ENCODE peak calls at places on chromosomes 7 and 10, in nine cellular contexts. N is left ventricle myocardium inferior, R is A549, T is fibroblast of lung, V is Peyer's patch, J is tibial nerve, G is ascending aorta, Q is adrenal gland, O is lung. K is an unnamed sample.

GRCh38 chr7:85014936-85015335 is 171.9 kb downstream of the SEMA3D start:
- DNase-seq in N (no peak), R (no peak), T (no peak), V (no peak), J (no peak), G (no peak), Q (no peak), O (no peak), K (peak; percentile 49)

GRCh38 chr7:69927461-69927860 is 329.2 kb downstream of the AUTS2 start:
- DNase-seq in N (no peak), R (no peak), T (no peak), V (no peak), J (no peak), G (no peak), Q (no peak), O (no peak), K (no peak)

GRCh38 chr10:118698421-118698820 is 56.3 kb downstream of the CACUL1 start:
- DNase-seq in N (no peak), R (peak; percentile 11), T (peak; percentile 86), V (peak; percentile 57), J (peak; percentile 15), G (no peak), Q (peak; percentile 14), O (no peak), K (peak; percentile 50)

GRCh38 chr10:131697461-131698128 is 203.2 kb upstream of the PPP2R2D start:
- DNase-seq in N (no peak), R (no peak), T (no peak), V (no peak), J (no peak), G (no peak), Q (no peak), O (no peak), K (no peak)

GRCh38 chr7:158432369-158433270 is 155.0 kb downstream of the PTPRN2 start:
- DNase-seq in N (no peak), R (peak; percentile 76), T (no peak), V (peak; percentile 76), J (no peak), G (no peak), Q (no peak), O (peak; percentile 72), K (no peak)

GRCh38 chr10:51832652-51833383 is 133.4 kb upstream of the CSTF2T start:
- DNase-seq in N (no peak), R (no peak), T (peak; percentile 91), V (no peak), J (no peak), G (no peak), Q (peak; percentile 16), O (no peak), K (no peak)

GRCh38 chr7:83162402-83163256 is at the start of gene PCLO:
- DNase-seq in N (peak; percentile 53), R (peak; percentile 52), T (peak; percentile 73), V (peak; percentile 91), J (no peak), G (peak; percentile 10), Q (peak; percentile 91), O (peak; percentile 88), K (peak; percentile 93)

GRCh38 chr10:88651131-88651541 is 13.1 kb upstream of the LIPF start:
- DNase-seq in N (no peak), R (peak; percentile 15), T (peak; percentile 92), V (no peak), J (no peak), G (no peak), Q (peak; percentile 8), O (no peak), K (no peak)

GRCh38 chr7:150936018-150936417 is 42.1 kb downstream of the KCNH2 start:
- DNase-seq in N (no peak), R (no peak), T (no peak), V (peak; percentile 19), J (no peak), G (no peak), Q (no peak), O (no peak), K (no peak)

GRCh38 chr7:70285854-70286253 is 687.6 kb downstream of the AUTS2 start:
- DNase-seq in N (no peak), R (no peak), T (no peak), V (no peak), J (no peak), G (no peak), Q (no peak), O (no peak), K (no peak)

GRCh38 chr7:125563964-125564529 is 634.4 kb upstream of the POT1 start:
- DNase-seq in N (no peak), R (no peak), T (no peak), V (no peak), J (no peak), G (no peak), Q (no peak), O (no peak), K (no peak)

GRCh38 chr7:135831451-135832220 is 83.0 kb upstream of the FAM180A start:
- DNase-seq in N (no peak), R (no peak), T (no peak), V (no peak), J (no peak), G (no peak), Q (no peak), O (no peak), K (no peak)

GRCh38 chr7:1917221-1918062 is 247.4 kb downstream of the ELFN1 start:
- DNase-seq in N (no peak), R (no peak), T (peak; percentile 57), V (no peak), J (no peak), G (no peak), Q (no peak), O (no peak), K (no peak)

GRCh38 chr7:136251826-136252225 is 274.7 kb upstream of the MTPN start:
- DNase-seq in N (no peak), R (no peak), T (peak; percentile 18), V (no peak), J (no peak), G (no peak), Q (no peak), O (no peak), K (no peak)

GRCh38 chr10:48547061-48547895 is 57.6 kb downstream of the ARHGAP22 start:
- DNase-seq in N (no peak), R (no peak), T (no peak), V (no peak), J (no peak), G (no peak), Q (no peak), O (no peak), K (peak; percentile 62)

GRCh38 chr10:117217196-117217761 is 20.0 kb downstream of the KCNK18 start:
- DNase-seq in N (no peak), R (peak; percentile 36), T (peak; percentile 3), V (no peak), J (no peak), G (no peak), Q (no peak), O (no peak), K (peak; percentile 27)

GRCh38 chr7:1593091-1593866 is 23.4 kb upstream of the PSMG3 start:
- DNase-seq in N (no peak), R (peak; percentile 38), T (no peak), V (no peak), J (no peak), G (no peak), Q (no peak), O (no peak), K (peak; percentile 53)

GRCh38 chr7:100539436-100540006 is 518 bp downstream of the AGFG2 start:
- DNase-seq in N (no peak), R (no peak), T (no peak), V (no peak), J (no peak), G (no peak), Q (no peak), O (no peak), K (peak; percentile 22)

GRCh38 chr10:3848768-3849643 is 64.0 kb upstream of the KLF6 start:
- DNase-seq in N (no peak), R (no peak), T (peak; percentile 86), V (no peak), J (no peak), G (no peak), Q (no peak), O (no peak), K (no peak)

GRCh38 chr10:60666221-60666620 is 112.1 kb upstream of the CDK1 start:
- DNase-seq in N (no peak), R (no peak), T (no peak), V (no peak), J (no peak), G (no peak), Q (peak; percentile 27), O (peak; percentile 71), K (no peak)

DNA sequence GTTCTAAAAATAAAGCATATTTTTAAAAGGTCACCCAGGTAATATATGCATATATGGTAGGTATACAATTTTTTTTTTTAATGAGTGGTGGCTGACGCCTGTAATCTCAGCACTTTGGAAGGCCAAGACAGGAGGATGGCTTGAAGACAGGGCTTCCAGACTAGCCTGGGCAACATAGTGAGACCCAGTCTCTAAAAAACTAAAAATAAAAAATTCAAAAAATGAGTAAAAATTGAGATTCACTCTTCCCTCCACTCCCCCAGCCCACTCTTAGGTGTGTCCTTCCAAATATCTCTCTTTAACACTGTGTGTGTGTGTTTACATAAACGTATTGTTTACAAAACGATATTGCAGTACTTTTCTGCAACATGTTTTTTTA is 929 bp upstream of the ANXA11 start:
- DNase-seq in N (no peak), R (no peak), T (no peak), V (no peak), J (no peak), G (no peak), Q (no peak), O (no peak), K (no peak)
- H3K4me3 ChIP-seq in N (peak overlapping the region; percentile 90), R (peak overlapping the region; percentile 95), T (no peak overlapping the region), V (no peak overlapping the region), J (peak overlapping the region; percentile 90), G (peak overlapping the region; percentile 73), Q (no peak overlapping the region), O (no peak overlapping the region), K (peak overlapping the region; percentile 73)

GRCh38 chr10:62248465-62248864 is 20.2 kb downstream of the RTKN2 start:
- DNase-seq in N (no peak), R (no peak), T (no peak), V (no peak), J (no peak), G (no peak), Q (no peak), O (no peak), K (no peak)
- TF ChIP-seq CTCF in N (no peak), R (peak; percentile 52), T (no peak), V (no peak), J (no peak), G (peak; percentile 27), Q (no peak), O (no peak), K (peak; percentile 33)

GRCh38 chr10:130580975-130581374 is 444.8 kb downstream of the GLRX3 start:
- DNase-seq in N (no peak), R (no peak), T (no peak), V (no peak), J (no peak), G (no peak), Q (no peak), O (no peak), K (no peak)
- H3K4me1 ChIP-seq in N (no peaks in the 10 kb centered on the region), R (no peaks in the 10 kb centered on the region), T (no peaks in the 10 kb centered on the region), V (no peaks in the 10 kb centered on the region), J (no peaks in the 10 kb centered on the region), G (no peaks in the 10 kb centered on the region), Q (no peaks in the 10 kb centered on the region), O (no peaks in the 10 kb centered on the region), K (no peaks in the 10 kb centered on the region)

DNA sequence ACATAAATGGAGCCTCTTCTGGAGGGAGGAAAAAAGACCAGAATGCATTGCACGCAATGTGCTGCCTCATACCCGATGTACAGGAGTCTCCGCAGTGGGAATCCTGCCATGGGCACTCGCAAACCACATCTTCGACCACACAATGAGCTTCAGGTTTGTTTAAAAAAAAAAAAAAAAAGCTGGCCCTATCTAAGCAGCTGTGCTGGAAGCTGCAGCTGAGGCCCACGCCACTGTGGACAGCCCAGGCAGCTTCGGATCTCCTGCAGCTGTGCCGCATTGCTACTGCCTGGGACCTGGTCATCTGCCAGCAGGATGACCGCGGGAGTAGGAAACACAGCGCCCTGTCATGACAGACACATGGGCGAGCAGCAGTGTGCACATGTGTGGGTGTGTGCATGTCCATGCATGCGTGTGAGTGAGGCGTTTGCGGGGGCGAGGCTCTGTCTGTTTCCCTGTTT is 26.0 kb downstream of the EN2 start:
- DNase-seq in N (peak; percentile 35), R (no peak), T (no peak), V (no peak), J (no peak), G (no peak), Q (no peak), O (no peak), K (no peak)
- H3K4me3 ChIP-seq in N (no peak overlapping the region), R (no peak overlapping the region), T (no peak overlapping the region), V (no peak overlapping the region), J (no peak overlapping the region), G (no peak overlapping the region), Q (no peak overlapping the region), O (no peak overlapping the region), K (no peak overlapping the region)

K was measured in BE2C.